ENCODE peak calls at places on chromosomes 12 and 14, in nine cellular contexts. One of them, this sample, is unnamed.

GRCh38 chr12:52209321-52209720 is 17.5 kb upstream of the KRT80 start:
- DNase-seq in HTR-8/SVneo: no peak
- DNase-seq in coronary artery: no peak
- DNase-seq in HCEC 1CT: no peak
- DNase-seq in left ventricle myocardium inferior: no peak
- DNase-seq in AG08395: no peak
- DNase-seq in PC-3: no peak
- DNase-seq in activated naive CD8-positive, alpha-beta T cell treated with anti-CD3 and anti-CD28 coated beads, Interleukin-2, amount 50 U/mL, for 24 hours: no peak
- DNase-seq in mammary epithelial cell: peak
- DNase-seq in this sample: no peak

GRCh38 chr14:39366460-39367386 is 65.5 kb downstream of the FBXO33 start:
- DNase-seq in HCEC 1CT: no peak
- DNase-seq in HTR-8/SVneo: no peak
- DNase-seq in PC-3: no peak
- DNase-seq in coronary artery: no peak
- DNase-seq in mammary epithelial cell: no peak
- DNase-seq in AG08395: no peak
- DNase-seq in left ventricle myocardium inferior: no peak
- DNase-seq in activated naive CD8-positive, alpha-beta T cell treated with anti-CD3 and anti-CD28 coated beads, Interleukin-2, amount 50 U/mL, for 24 hours: no peak
- DNase-seq in this sample: no peak

GRCh38 chr12:132066345-132066685 is 77.8 kb downstream of the DDX51 start:
- DNase-seq in PC-3: no peak
- DNase-seq in coronary artery: no peak
- DNase-seq in HCEC 1CT: no peak
- DNase-seq in HTR-8/SVneo: no peak
- DNase-seq in mammary epithelial cell: no peak
- DNase-seq in left ventricle myocardium inferior: no peak
- DNase-seq in AG08395: no peak
- DNase-seq in activated naive CD8-positive, alpha-beta T cell treated with anti-CD3 and anti-CD28 coated beads, Interleukin-2, amount 50 U/mL, for 24 hours: peak
- DNase-seq in this sample: no peak

GRCh38 chr14:100586153-100586519 is 1.1 kb downstream of the BEGAIN start:
- DNase-seq in mammary epithelial cell: no peak
- DNase-seq in HTR-8/SVneo: no peak
- DNase-seq in AG08395: no peak
- DNase-seq in PC-3: no peak
- DNase-seq in coronary artery: no peak
- DNase-seq in activated naive CD8-positive, alpha-beta T cell treated with anti-CD3 and anti-CD28 coated beads, Interleukin-2, amount 50 U/mL, for 24 hours: no peak
- DNase-seq in left ventricle myocardium inferior: peak
- DNase-seq in HCEC 1CT: no peak
- DNase-seq in this sample: no peak

GRCh38 chr12:113250045-113250444 is 28.8 kb downstream of the TPCN1 start:
- DNase-seq in HTR-8/SVneo: no peak
- DNase-seq in PC-3: no peak
- DNase-seq in coronary artery: no peak
- DNase-seq in activated naive CD8-positive, alpha-beta T cell treated with anti-CD3 and anti-CD28 coated beads, Interleukin-2, amount 50 U/mL, for 24 hours: no peak
- DNase-seq in HCEC 1CT: no peak
- DNase-seq in left ventricle myocardium inferior: no peak
- DNase-seq in AG08395: no peak
- DNase-seq in mammary epithelial cell: no peak
- DNase-seq in this sample: no peak

GRCh38 chr14:102215522-102216250 is 76.0 kb downstream of the WDR20 start:
- DNase-seq in left ventricle myocardium inferior: peak
- DNase-seq in coronary artery: no peak
- DNase-seq in HTR-8/SVneo: no peak
- DNase-seq in mammary epithelial cell: no peak
- DNase-seq in HCEC 1CT: no peak
- DNase-seq in PC-3: peak
- DNase-seq in activated naive CD8-positive, alpha-beta T cell treated with anti-CD3 and anti-CD28 coated beads, Interleukin-2, amount 50 U/mL, for 24 hours: no peak
- DNase-seq in AG08395: no peak
- DNase-seq in this sample: peak

GRCh38 chr14:89418452-89418851 is 1.4 kb upstream of the FOXN3 start:
- DNase-seq in PC-3: no peak
- DNase-seq in activated naive CD8-positive, alpha-beta T cell treated with anti-CD3 and anti-CD28 coated beads, Interleukin-2, amount 50 U/mL, for 24 hours: peak
- DNase-seq in coronary artery: no peak
- DNase-seq in AG08395: no peak
- DNase-seq in HTR-8/SVneo: no peak
- DNase-seq in left ventricle myocardium inferior: no peak
- DNase-seq in mammary epithelial cell: no peak
- DNase-seq in HCEC 1CT: no peak
- DNase-seq in this sample: no peak

GRCh38 chr14:37721976-37722659 is 126.7 kb downstream of the TTC6 start:
- DNase-seq in activated naive CD8-positive, alpha-beta T cell treated with anti-CD3 and anti-CD28 coated beads, Interleukin-2, amount 50 U/mL, for 24 hours: no peak
- DNase-seq in AG08395: no peak
- DNase-seq in coronary artery: no peak
- DNase-seq in PC-3: no peak
- DNase-seq in HTR-8/SVneo: no peak
- DNase-seq in HCEC 1CT: peak
- DNase-seq in left ventricle myocardium inferior: no peak
- DNase-seq in mammary epithelial cell: peak
- DNase-seq in this sample: no peak

GRCh38 chr12:69007166-69007857 is 74.3 kb upstream of the CPM start:
- DNase-seq in activated naive CD8-positive, alpha-beta T cell treated with anti-CD3 and anti-CD28 coated beads, Interleukin-2, amount 50 U/mL, for 24 hours: peak
- DNase-seq in HCEC 1CT: peak
- DNase-seq in AG08395: peak
- DNase-seq in coronary artery: no peak
- DNase-seq in left ventricle myocardium inferior: no peak
- DNase-seq in HTR-8/SVneo: peak
- DNase-seq in mammary epithelial cell: peak
- DNase-seq in PC-3: peak
- DNase-seq in this sample: peak

GRCh38 chr12:93957870-93958269 is 190.5 kb upstream of the PLXNC1 start:
- DNase-seq in left ventricle myocardium inferior: no peak
- DNase-seq in mammary epithelial cell: no peak
- DNase-seq in HTR-8/SVneo: no peak
- DNase-seq in PC-3: no peak
- DNase-seq in activated naive CD8-positive, alpha-beta T cell treated with anti-CD3 and anti-CD28 coated beads, Interleukin-2, amount 50 U/mL, for 24 hours: no peak
- DNase-seq in coronary artery: no peak
- DNase-seq in HCEC 1CT: peak
- DNase-seq in AG08395: peak
- DNase-seq in this sample: no peak

GRCh38 chr14:97887690-97888089 is 1090.5 kb downstream of the VRK1 start:
- DNase-seq in HTR-8/SVneo: no peak
- DNase-seq in AG08395: no peak
- DNase-seq in coronary artery: no peak
- DNase-seq in mammary epithelial cell: no peak
- DNase-seq in PC-3: no peak
- DNase-seq in HCEC 1CT: no peak
- DNase-seq in left ventricle myocardium inferior: no peak
- DNase-seq in activated naive CD8-positive, alpha-beta T cell treated with anti-CD3 and anti-CD28 coated beads, Interleukin-2, amount 50 U/mL, for 24 hours: no peak
- DNase-seq in this sample: no peak

This sample was measured in occipital lobe.